ENCODE peak calls at places on chromosomes 1 and 21, in five cellular contexts. One of them, this sample, is unnamed.

GRCh38 chr1:85484264-85484663 is 19.3 kb upstream of the DDAH1 start:
- DNase-seq in prostate gland: no peak
- DNase-seq in left lung: no peak
- DNase-seq in cardiac fibroblast: peak; percentile 34
- DNase-seq in HFF-Myc: no peak
- DNase-seq in this sample: no peak

GRCh38 chr1:39398278-39399010 is 93.0 kb upstream of the BMP8A start:
- DNase-seq in prostate gland: no peak
- DNase-seq in left lung: no peak
- DNase-seq in cardiac fibroblast: peak; percentile 98
- DNase-seq in HFF-Myc: peak; percentile 79
- DNase-seq in this sample: peak; percentile 75

GRCh38 chr1:233034845-233035244 is 84.4 kb downstream of the NTPCR start:
- DNase-seq in prostate gland: no peak
- DNase-seq in left lung: no peak
- DNase-seq in cardiac fibroblast: no peak
- DNase-seq in HFF-Myc: no peak
- DNase-seq in this sample: no peak

GRCh38 chr1:245880754-245881403 is 626.2 kb downstream of the SMYD3 start:
- DNase-seq in prostate gland: no peak
- DNase-seq in left lung: no peak
- DNase-seq in cardiac fibroblast: peak; percentile 91
- DNase-seq in HFF-Myc: no peak
- DNase-seq in this sample: no peak

GRCh38 chr1:12052997-12053686 is 10.0 kb upstream of the TNFRSF8 start:
- DNase-seq in prostate gland: peak; percentile 19
- DNase-seq in left lung: no peak
- DNase-seq in cardiac fibroblast: no peak
- DNase-seq in HFF-Myc: no peak
- DNase-seq in this sample: peak; percentile 33

GRCh38 chr1:91501527-91501859 is 842 bp downstream of the CDC7 start:
- DNase-seq in prostate gland: no peak
- DNase-seq in left lung: no peak
- DNase-seq in cardiac fibroblast: peak; percentile 64
- DNase-seq in HFF-Myc: no peak
- DNase-seq in this sample: peak; percentile 17

GRCh38 chr1:35345439-35345981 is 77.0 kb downstream of the ZMYM4 start:
- DNase-seq in prostate gland: no peak
- DNase-seq in left lung: no peak
- DNase-seq in cardiac fibroblast: peak; percentile 29
- DNase-seq in HFF-Myc: no peak
- DNase-seq in this sample: no peak

GRCh38 chr1:19877821-19878636 is 4.2 kb upstream of the OTUD3 start:
- DNase-seq in prostate gland: peak; percentile 69
- DNase-seq in left lung: no peak
- DNase-seq in cardiac fibroblast: no peak
- DNase-seq in HFF-Myc: no peak
- DNase-seq in this sample: peak; percentile 41

GRCh38 chr1:42427240-42427639 is 28.6 kb downstream of the ZMYND12 start:
- DNase-seq in prostate gland: no peak
- DNase-seq in left lung: no peak
- DNase-seq in cardiac fibroblast: peak; percentile 10
- DNase-seq in HFF-Myc: no peak
- DNase-seq in this sample: no peak

GRCh38 chr1:36419569-36419968 is 21.9 kb upstream of the LSM10 start:
- DNase-seq in prostate gland: no peak
- DNase-seq in left lung: no peak
- DNase-seq in cardiac fibroblast: no peak
- DNase-seq in HFF-Myc: no peak
- DNase-seq in this sample: no peak

GRCh38 chr1:209155556-209155955 is 428.0 kb upstream of the CAMK1G start:
- DNase-seq in prostate gland: no peak
- DNase-seq in left lung: no peak
- DNase-seq in cardiac fibroblast: no peak
- DNase-seq in HFF-Myc: no peak
- DNase-seq in this sample: no peak

GRCh38 chr1:234111458-234112142 is 207.1 kb downstream of the SLC35F3 start:
- DNase-seq in prostate gland: peak; percentile 5
- DNase-seq in left lung: peak; percentile 74
- DNase-seq in cardiac fibroblast: peak; percentile 10
- DNase-seq in HFF-Myc: no peak
- DNase-seq in this sample: peak; percentile 69

GRCh38 chr1:208047476-208047934 is 136.6 kb upstream of the CD34 start:
- DNase-seq in prostate gland: peak; percentile 80
- DNase-seq in left lung: no peak
- DNase-seq in cardiac fibroblast: peak; percentile 23
- DNase-seq in HFF-Myc: no peak
- DNase-seq in this sample: peak; percentile 92

GRCh38 chr21:24369751-24370150 is 1237.5 kb downstream of the MRPL39 start:
- DNase-seq in prostate gland: no peak
- DNase-seq in left lung: no peak
- DNase-seq in cardiac fibroblast: no peak
- DNase-seq in HFF-Myc: no peak
- DNase-seq in this sample: no peak

GRCh38 chr1:182739545-182739944 is 50.0 kb upstream of the NPL start:
- DNase-seq in prostate gland: no peak
- DNase-seq in left lung: no peak
- DNase-seq in cardiac fibroblast: no peak
- DNase-seq in HFF-Myc: no peak
- DNase-seq in this sample: peak; percentile 67

GRCh38 chr21:45974073-45975016 is 7.2 kb upstream of the COL6A1 start:
- DNase-seq in prostate gland: no peak
- DNase-seq in left lung: peak; percentile 83
- DNase-seq in cardiac fibroblast: peak; percentile 75
- DNase-seq in HFF-Myc: peak; percentile 75
- DNase-seq in this sample: no peak

GRCh38 chr1:24632776-24633175 is 10.3 kb upstream of the SRRM1 start:
- DNase-seq in prostate gland: no peak
- DNase-seq in left lung: no peak
- DNase-seq in cardiac fibroblast: no peak
- DNase-seq in HFF-Myc: no peak
- DNase-seq in this sample: no peak

GRCh38 chr1:16020325-16020724 is 1.5 kb upstream of the CLCNKA start:
- DNase-seq in prostate gland: no peak
- DNase-seq in left lung: peak; percentile 49
- DNase-seq in cardiac fibroblast: no peak
- DNase-seq in HFF-Myc: no peak
- DNase-seq in this sample: no peak

GRCh38 chr21:38080888-38081287 is 164.6 kb upstream of the KCNJ6 start:
- DNase-seq in prostate gland: no peak
- DNase-seq in left lung: no peak
- DNase-seq in cardiac fibroblast: no peak
- DNase-seq in HFF-Myc: no peak
- DNase-seq in this sample: no peak

GRCh38 chr1:19081218-19081893 is 124.9 kb upstream of the IFFO2 start:
- DNase-seq in prostate gland: no peak
- DNase-seq in left lung: no peak
- DNase-seq in cardiac fibroblast: peak; percentile 80
- DNase-seq in HFF-Myc: no peak
- DNase-seq in this sample: peak; percentile 51

GRCh38 chr1:37817481-37817880 is 9.5 kb upstream of the YRDC start:
- DNase-seq in prostate gland: no peak
- DNase-seq in left lung: no peak
- DNase-seq in cardiac fibroblast: no peak
- DNase-seq in HFF-Myc: no peak
- DNase-seq in this sample: peak; percentile 65

GRCh38 chr1:14498839-14499238 is 99.6 kb upstream of the KAZN start:
- DNase-seq in prostate gland: peak; percentile 28
- DNase-seq in left lung: no peak
- DNase-seq in cardiac fibroblast: no peak
- DNase-seq in HFF-Myc: no peak
- DNase-seq in this sample: no peak

GRCh38 chr1:118486213-118486612 is 301.2 kb upstream of the SPAG17 start:
- DNase-seq in prostate gland: no peak
- DNase-seq in left lung: no peak
- DNase-seq in cardiac fibroblast: no peak
- DNase-seq in HFF-Myc: no peak
- DNase-seq in this sample: no peak

GRCh38 chr1:242569867-242570266 is 45.4 kb upstream of the PLD5 start:
- DNase-seq in prostate gland: no peak
- DNase-seq in left lung: no peak
- DNase-seq in cardiac fibroblast: no peak
- DNase-seq in HFF-Myc: no peak
- DNase-seq in this sample: no peak

GRCh38 chr1:117284408-117285215 is 73.9 kb upstream of the VTCN1 start:
- DNase-seq in prostate gland: peak; percentile 24
- DNase-seq in left lung: no peak
- DNase-seq in cardiac fibroblast: peak; percentile 72
- DNase-seq in HFF-Myc: peak; percentile 47
- DNase-seq in this sample: no peak

GRCh38 chr1:210328746-210329488 is at the start of gene HHAT:
- DNase-seq in prostate gland: peak; percentile 74
- DNase-seq in left lung: peak; percentile 95
- DNase-seq in cardiac fibroblast: peak; percentile 79
- DNase-seq in HFF-Myc: no peak
- DNase-seq in this sample: peak; percentile 80
- TF ChIP-seq CTCF in prostate gland: peak; percentile 23
- TF ChIP-seq CTCF in left lung: no peak
- TF ChIP-seq CTCF in cardiac fibroblast: no peak
- TF ChIP-seq CTCF in HFF-Myc: no peak
- TF ChIP-seq CTCF in this sample: no peak

GRCh38 chr1:64471218-64471719 is 1.3 kb downstream of the CACHD1 start:
- DNase-seq in prostate gland: peak; percentile 25
- DNase-seq in left lung: peak; percentile 85
- DNase-seq in cardiac fibroblast: peak; percentile 9
- DNase-seq in HFF-Myc: no peak
- DNase-seq in this sample: peak; percentile 29

GRCh38 chr1:64469121-64469520 is 808 bp upstream of the CACHD1 start:
- DNase-seq in prostate gland: no peak
- DNase-seq in left lung: no peak
- DNase-seq in cardiac fibroblast: no peak
- DNase-seq in HFF-Myc: no peak
- DNase-seq in this sample: no peak

GRCh38 chr1:64469614-64469976 is 334 bp upstream of the CACHD1 start:
- DNase-seq in prostate gland: peak; percentile 4
- DNase-seq in left lung: no peak
- DNase-seq in cardiac fibroblast: peak; percentile 22
- DNase-seq in HFF-Myc: no peak
- DNase-seq in this sample: no peak

GRCh38 chr1:64470670-64471217 is 815 bp downstream of the CACHD1 start:
- DNase-seq in prostate gland: peak; percentile 8
- DNase-seq in left lung: peak; percentile 87
- DNase-seq in cardiac fibroblast: peak; percentile 23
- DNase-seq in HFF-Myc: no peak
- DNase-seq in this sample: peak; percentile 42

DNA sequence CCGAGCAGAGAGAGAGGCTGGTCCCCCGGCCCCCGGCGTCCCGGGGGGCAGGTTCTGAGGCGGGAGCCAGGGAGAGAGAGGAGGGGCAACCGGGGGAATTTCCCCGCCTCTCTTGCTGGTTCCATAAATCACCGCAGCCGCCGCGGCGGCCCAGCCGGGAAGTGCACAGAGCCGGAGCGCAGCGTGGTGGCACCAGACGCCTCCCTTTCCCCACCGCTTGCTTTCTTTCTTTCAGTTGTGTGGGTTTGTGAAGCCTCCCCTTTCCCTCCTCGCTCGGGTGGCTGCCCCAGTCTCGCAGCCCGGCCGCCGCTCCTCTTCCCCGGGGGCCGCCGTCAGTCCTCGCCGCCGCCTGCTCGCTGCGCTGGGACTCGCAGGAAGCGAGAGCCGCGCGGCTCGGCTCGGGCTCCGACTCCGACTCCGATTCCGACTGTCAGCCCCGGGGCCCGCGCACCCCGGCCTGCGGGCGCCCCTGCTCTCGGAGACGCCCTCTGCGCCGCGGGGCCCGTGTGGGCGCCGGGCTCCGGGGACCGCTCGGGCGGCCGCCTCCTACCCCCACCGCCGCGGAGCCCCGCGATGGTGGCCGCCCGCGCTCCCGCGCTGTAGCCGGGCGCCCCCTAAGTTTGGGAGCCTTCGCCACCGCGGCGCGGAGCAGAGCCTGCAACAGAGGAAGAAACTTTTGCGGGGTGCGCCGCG is at the start of gene CACHD1:
- DNase-seq in prostate gland: peak; percentile 81
- DNase-seq in left lung: peak; percentile 90
- DNase-seq in cardiac fibroblast: peak; percentile 84
- DNase-seq in HFF-Myc: peak; percentile 43
- DNase-seq in this sample: peak; percentile 82
- H3K4me3 ChIP-seq in prostate gland: peak within 1 kb of the TSS; percentile 56
- H3K4me3 ChIP-seq in left lung: peak within 1 kb of the TSS; percentile 60
- H3K4me3 ChIP-seq in cardiac fibroblast: peak within 1 kb of the TSS; percentile 61
- H3K4me3 ChIP-seq in HFF-Myc: peak within 1 kb of the TSS; percentile 70
- H3K4me3 ChIP-seq in this sample: peak within 1 kb of the TSS; percentile 79

GRCh38 chr1:215824245-215824644 is 257.1 kb downstream of the KCTD3 start:
- DNase-seq in prostate gland: no peak
- DNase-seq in left lung: no peak
- DNase-seq in cardiac fibroblast: no peak
- DNase-seq in HFF-Myc: no peak
- DNase-seq in this sample: no peak
- TF ChIP-seq CTCF in prostate gland: no peak
- TF ChIP-seq CTCF in left lung: no peak
- TF ChIP-seq CTCF in cardiac fibroblast: peak; percentile 36
- TF ChIP-seq CTCF in HFF-Myc: peak; percentile 42
- TF ChIP-seq CTCF in this sample: no peak

DNA sequence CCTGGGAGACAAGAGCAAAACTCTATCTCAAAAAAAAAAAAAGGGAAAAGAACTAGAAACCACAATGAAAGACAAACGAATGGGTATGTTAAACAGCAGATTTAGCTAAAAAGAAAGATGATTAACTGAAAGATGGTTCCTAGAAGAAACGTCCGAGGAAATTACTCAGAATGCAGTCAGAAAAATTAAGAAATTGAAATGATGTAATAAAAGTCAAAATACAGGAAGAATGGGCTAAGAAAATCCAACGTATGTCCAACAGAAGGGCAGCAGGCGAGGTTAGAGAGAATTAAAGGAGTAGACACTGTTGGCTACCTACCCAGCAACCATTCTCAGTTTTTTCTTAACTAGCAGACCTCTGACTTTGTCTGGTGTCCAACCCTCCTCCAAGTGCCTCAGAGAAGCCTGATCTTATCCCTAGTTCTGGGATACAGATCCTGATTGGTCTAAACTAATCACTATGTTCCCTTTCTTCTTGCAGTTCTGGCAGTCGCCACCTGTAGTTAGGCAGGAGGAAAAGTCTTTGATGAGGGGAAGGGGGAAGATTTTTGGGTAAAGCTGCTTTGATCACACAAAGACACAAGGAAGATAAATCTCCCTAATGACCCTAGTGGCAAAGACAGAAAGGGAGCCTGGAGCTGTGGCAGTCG is 25.7 kb downstream of the GPR161 start:
- DNase-seq in prostate gland: no peak
- DNase-seq in left lung: no peak
- DNase-seq in cardiac fibroblast: peak; percentile 86
- DNase-seq in HFF-Myc: no peak
- DNase-seq in this sample: no peak
- H3K4me3 ChIP-seq in prostate gland: no peak overlapping the region
- H3K4me3 ChIP-seq in left lung: no peak overlapping the region
- H3K4me3 ChIP-seq in cardiac fibroblast: no peak overlapping the region
- H3K4me3 ChIP-seq in HFF-Myc: no peak overlapping the region
- H3K4me3 ChIP-seq in this sample: no peak overlapping the region

GRCh38 chr1:23216771-23217420 is 406 bp downstream of the HTR1D start:
- DNase-seq in prostate gland: no peak
- DNase-seq in left lung: peak; percentile 81
- DNase-seq in cardiac fibroblast: no peak
- DNase-seq in HFF-Myc: no peak
- DNase-seq in this sample: no peak
- TF ChIP-seq CTCF in prostate gland: peak; percentile 81
- TF ChIP-seq CTCF in left lung: peak; percentile 57
- TF ChIP-seq CTCF in cardiac fibroblast: peak; percentile 17
- TF ChIP-seq CTCF in HFF-Myc: peak; percentile 63
- TF ChIP-seq CTCF in this sample: peak; percentile 38

This sample was measured in testis.